ENCODE peak calls at places on chromosomes 6 and 20, in eight cellular contexts. M, E, R, V, O, B, C and L are unnamed samples.

GRCh38 chr6:118419448-118420394 is 128.4 kb upstream of the PLN start:
- DNase-seq in M (no peak), E (no peak), R (no peak), V (no peak), O (no peak), B (no peak), C (no peak), L (no peak)

GRCh38 chr6:125611573-125612399 is 137.6 kb upstream of the HEY2 start:
- DNase-seq in M (no peak), E (no peak), R (peak), V (no peak), O (no peak), B (no peak), C (no peak), L (peak)

GRCh38 chr6:130622142-130622541 is 205.1 kb upstream of the SMLR1 start:
- DNase-seq in M (no peak), E (no peak), R (no peak), V (no peak), O (no peak), B (no peak), C (no peak), L (no peak)

GRCh38 chr6:45438849-45439406 is 61.2 kb upstream of the SUPT3H start:
- DNase-seq in M (no peak), E (peak), R (no peak), V (no peak), O (no peak), B (no peak), C (no peak), L (no peak)

GRCh38 chr20:11431613-11432012 is 486.1 kb upstream of the BTBD3 start:
- DNase-seq in M (no peak), E (no peak), R (no peak), V (no peak), O (no peak), B (no peak), C (no peak), L (no peak)

GRCh38 chr6:163667372-163668060 is 253.0 kb downstream of the QKI start:
- DNase-seq in M (no peak), E (no peak), R (no peak), V (no peak), O (no peak), B (no peak), C (no peak), L (no peak)

GRCh38 chr20:35320396-35321126 is 28.3 kb upstream of the FAM83C start:
- DNase-seq in M (no peak), E (peak), R (peak), V (no peak), O (no peak), B (no peak), C (no peak), L (no peak)

GRCh38 chr6:148146717-148147116 is 195.9 kb upstream of the SASH1 start:
- DNase-seq in M (peak), E (peak), R (no peak), V (no peak), O (peak), B (peak), C (no peak), L (no peak)

GRCh38 chr6:145626857-145627256 is 108.5 kb downstream of the EPM2A start:
- DNase-seq in M (no peak), E (no peak), R (no peak), V (no peak), O (no peak), B (no peak), C (peak), L (no peak)

GRCh38 chr6:168627798-168628551 is 187.0 kb downstream of the SMOC2 start:
- DNase-seq in M (no peak), E (no peak), R (no peak), V (no peak), O (no peak), B (no peak), C (no peak), L (no peak)

GRCh38 chr6:155915651-155916050 is 460.0 kb upstream of the NOX3 start:
- DNase-seq in M (no peak), E (no peak), R (no peak), V (no peak), O (no peak), B (no peak), C (no peak), L (no peak)

GRCh38 chr20:18973499-18974173 is 160.1 kb downstream of the SCP2D1 start:
- DNase-seq in M (no peak), E (no peak), R (no peak), V (no peak), O (no peak), B (no peak), C (no peak), L (no peak)

GRCh38 chr20:21516861-21517565 is 3.1 kb upstream of the NKX2-2 start:
- DNase-seq in M (no peak), E (no peak), R (no peak), V (no peak), O (no peak), B (no peak), C (no peak), L (no peak)

GRCh38 chr6:142975272-142975805 is 30.4 kb upstream of the HIVEP2 start:
- DNase-seq in M (no peak), E (no peak), R (peak), V (no peak), O (no peak), B (no peak), C (no peak), L (no peak)